ENCODE peak calls at places on chromosomes 7 and 10, in eight cellular contexts. L, E, C, G, K, P, U and Z are unnamed samples.
A peak's percentile ranks its signal among the peaks of the same experiment; 100 is the strongest.

GRCh38 chr7:461453-462172 is 58.0 kb downstream of the PDGFA start:
- DNase-seq in K (no peak), U (no peak), L (no peak), C (peak; percentile 28), P (no peak), E (no peak), G (no peak), Z (no peak)

GRCh38 chr10:133195611-133196010 is 34.4 kb upstream of the UTF1 start:
- DNase-seq in P (no peak), U (no peak), K (no peak), C (no peak), E (no peak), G (no peak), L (no peak), Z (no peak)

GRCh38 chr7:1409555-1409954 is 49.7 kb downstream of the MICALL2 start:
- DNase-seq in K (peak; percentile 60), L (no peak), C (no peak), G (no peak), U (no peak), E (no peak), P (no peak), Z (no peak)

GRCh38 chr7:94212160-94212559 is 182.5 kb upstream of the COL1A2 start:
- DNase-seq in E (no peak), L (no peak), K (peak; percentile 74), P (no peak), G (peak; percentile 97), C (no peak), U (no peak), Z (no peak)

GRCh38 chr7:148148456-148148855 is 442.1 kb upstream of the C7orf33 start:
- DNase-seq in P (no peak), G (no peak), U (no peak), C (no peak), L (no peak), K (no peak), E (no peak), Z (no peak)

GRCh38 chr7:99525713-99526440 is 21.4 kb downstream of the ZKSCAN5 start:
- DNase-seq in C (peak; percentile 30), P (peak; percentile 8), K (no peak), G (no peak), L (no peak), U (no peak), E (peak; percentile 19), Z (no peak)

GRCh38 chr10:14240253-14241189 is 90.2 kb downstream of the FRMD4A start:
- DNase-seq in K (peak; percentile 6), G (peak; percentile 37), L (no peak), C (no peak), U (no peak), E (no peak), P (no peak), Z (no peak)

GRCh38 chr7:1510780-1511154 is 6.6 kb upstream of the INTS1 start:
- DNase-seq in U (no peak), P (no peak), C (no peak), E (no peak), L (no peak), K (no peak), G (no peak), Z (no peak)

GRCh38 chr10:97069026-97069425 is 116.7 kb downstream of the SLIT1 start:
- DNase-seq in K (no peak), U (no peak), L (no peak), C (no peak), G (no peak), E (no peak), P (no peak), Z (no peak)

GRCh38 chr10:4343798-4344370 is 482.1 kb upstream of the AKR1E2 start:
- DNase-seq in L (peak; percentile 55), U (no peak), P (no peak), G (no peak), K (no peak), E (peak; percentile 18), C (peak; percentile 54), Z (no peak)

GRCh38 chr7:112484671-112485097 is 3.9 kb downstream of the LSMEM1 start:
- DNase-seq in P (peak; percentile 46), C (peak; percentile 91), G (no peak), K (no peak), E (peak; percentile 94), U (no peak), L (peak; percentile 97), Z (no peak)

GRCh38 chr7:38942431-38943051 is 33.5 kb upstream of the VPS41 start:
- DNase-seq in C (no peak), L (no peak), E (no peak), K (no peak), P (no peak), U (no peak), G (no peak), Z (no peak)

GRCh38 chr10:80185522-80186299 is 19.6 kb downstream of the ANXA11 start:
- DNase-seq in P (no peak), L (no peak), K (no peak), C (no peak), U (no peak), G (no peak), E (no peak), Z (no peak)

GRCh38 chr7:139576179-139576973 is 52.9 kb downstream of the CLEC2L start:
- DNase-seq in E (no peak), P (no peak), C (no peak), L (no peak), U (peak; percentile 32), K (no peak), G (no peak), Z (no peak)

GRCh38 chr7:68684246-68684850 is 913.9 kb upstream of the AUTS2 start:
- DNase-seq in G (no peak), K (peak; percentile 73), C (no peak), E (peak; percentile 73), P (peak; percentile 57), U (no peak), L (peak; percentile 83), Z (peak; percentile 28)

GRCh38 chr7:28686418-28686800 is 271.7 kb downstream of the TRIL start:
- DNase-seq in L (peak; percentile 84), C (peak; percentile 84), E (peak; percentile 74), G (no peak), K (no peak), U (no peak), P (peak; percentile 75), Z (no peak)

GRCh38 chr10:127918570-127918969 is 11.7 kb downstream of the PTPRE start:
- DNase-seq in C (no peak), U (no peak), L (no peak), P (no peak), K (no peak), G (no peak), E (no peak), Z (no peak)

GRCh38 chr7:46847126-46847525 is 734.8 kb downstream of the TNS3 start:
- DNase-seq in U (no peak), E (peak; percentile 71), K (no peak), C (no peak), L (no peak), P (no peak), G (no peak), Z (no peak)

GRCh38 chr7:111982133-111982532 is 224.1 kb downstream of the DOCK4 start:
- DNase-seq in E (no peak), G (no peak), U (no peak), P (no peak), K (no peak), C (no peak), L (no peak), Z (no peak)

GRCh38 chr10:31708513-31708912 is 220.1 kb downstream of the ARHGAP12 start:
- DNase-seq in E (no peak), L (no peak), K (no peak), U (no peak), C (peak; percentile 38), G (no peak), P (peak; percentile 14), Z (no peak)

GRCh38 chr10:102485093-102485785 is 17.3 kb downstream of the ACTR1A start:
- DNase-seq in G (no peak), E (no peak), C (no peak), U (no peak), K (no peak), P (no peak), L (no peak), Z (no peak)

GRCh38 chr10:8116926-8117493 is 62.5 kb downstream of the GATA3 start:
- DNase-seq in U (no peak), E (no peak), L (no peak), K (no peak), P (peak; percentile 65), C (no peak), G (no peak), Z (no peak)

GRCh38 chr7:107920048-107920772 is 29.2 kb downstream of the DLD start:
- DNase-seq in E (peak; percentile 36), K (peak; percentile 65), C (peak; percentile 65), L (peak; percentile 48), G (no peak), U (no peak), P (no peak), Z (no peak)

GRCh38 chr7:39732837-39733804 is 109.7 kb downstream of the RALA start:
- DNase-seq in C (peak; percentile 97), P (peak; percentile 97), K (peak; percentile 96), E (peak; percentile 97), U (peak; percentile 95), L (peak; percentile 94), G (peak; percentile 90), Z (peak; percentile 92)